ENCODE peak calls at places on chromosome 10, in six cellular contexts. M, B, G, W, D and L are unnamed samples.
A peak's percentile ranks its signal among the peaks of the same experiment; 100 is the strongest.

GRCh38 chr10:118017850-118018249 is 28.9 kb downstream of the RAB11FIP2 start:
- DNase-seq in G (no peak), W (no peak), B (no peak), D (no peak), M (no peak), L (no peak)

GRCh38 chr10:5959581-5960069 is 17.7 kb downstream of the IL15RA start:
- DNase-seq in D (peak; percentile 11), G (no peak), W (no peak), B (no peak), M (no peak), L (no peak)

GRCh38 chr10:129859536-129859935 is 104.5 kb downstream of the EBF3 start:
- DNase-seq in M (no peak), D (no peak), W (no peak), B (no peak), G (no peak), L (no peak)

GRCh38 chr10:33376976-33377657 is 42.6 kb upstream of the NRP1 start:
- DNase-seq in B (peak; percentile 81), W (peak; percentile 57), M (peak; percentile 72), G (no peak), D (no peak), L (no peak)

GRCh38 chr10:131514454-131514853 is 202.9 kb upstream of the TCERG1L start:
- DNase-seq in W (peak; percentile 50), B (no peak), D (no peak), G (no peak), M (no peak), L (no peak)

GRCh38 chr10:55446603-55447002 is 645.6 kb upstream of the PCDH15 start:
- DNase-seq in G (no peak), B (no peak), W (no peak), D (no peak), M (peak; percentile 6), L (no peak)

GRCh38 chr10:5961405-5962100 is 15.8 kb downstream of the IL15RA start:
- DNase-seq in M (no peak), W (no peak), B (no peak), D (no peak), G (no peak), L (no peak)

GRCh38 chr10:49759787-49760551 is 2.2 kb downstream of the OGDHL start:
- DNase-seq in G (no peak), M (no peak), W (no peak), D (no peak), B (no peak), L (no peak)

GRCh38 chr10:7351905-7352304 is 58.9 kb downstream of the SFMBT2 start:
- DNase-seq in B (no peak), G (no peak), W (peak; percentile 37), M (no peak), D (no peak), L (no peak)

GRCh38 chr10:4354382-4354812 is 471.6 kb upstream of the AKR1E2 start:
- DNase-seq in W (peak; percentile 86), M (peak; percentile 93), B (no peak), D (no peak), G (no peak), L (no peak)

GRCh38 chr10:103490986-103491314 is 2.6 kb upstream of the NEURL1 start:
- DNase-seq in M (no peak), W (no peak), D (no peak), G (no peak), B (no peak), L (no peak)

GRCh38 chr10:51168086-51168815 is 94.0 kb downstream of the PRKG1 start:
- DNase-seq in D (no peak), G (no peak), W (no peak), M (no peak), B (no peak), L (no peak)

GRCh38 chr10:25933653-25934608 is at the start of gene MYO3A:
- DNase-seq in B (no peak), W (no peak), G (peak; percentile 15), M (no peak), D (no peak), L (no peak)

GRCh38 chr10:79127151-79127961 is 58.6 kb downstream of the ZMIZ1 start:
- DNase-seq in B (peak; percentile 83), D (peak; percentile 70), W (peak; percentile 74), G (peak; percentile 94), M (peak; percentile 70), L (no peak)
- TF ChIP-seq CTCF in B (no peak), D (no peak), W (no peak), G (peak; percentile 58), M (no peak), L (no peak)

GRCh38 chr10:29245476-29245875 is 43.4 kb upstream of the LYZL1 start:
- DNase-seq in D (no peak), M (no peak), G (no peak), B (no peak), W (no peak), L (no peak)

GRCh38 chr10:29243061-29243460 is 45.8 kb upstream of the LYZL1 start:
- DNase-seq in G (no peak), D (no peak), B (no peak), M (no peak), W (no peak), L (no peak)

GRCh38 chr10:29244978-29245377 is 43.9 kb upstream of the LYZL1 start:
- DNase-seq in D (no peak), G (no peak), M (no peak), W (no peak), B (no peak), L (no peak)

GRCh38 chr10:29241925-29242324 is 46.9 kb upstream of the LYZL1 start:
- DNase-seq in M (no peak), G (no peak), D (no peak), W (no peak), B (no peak), L (no peak)

DNA sequence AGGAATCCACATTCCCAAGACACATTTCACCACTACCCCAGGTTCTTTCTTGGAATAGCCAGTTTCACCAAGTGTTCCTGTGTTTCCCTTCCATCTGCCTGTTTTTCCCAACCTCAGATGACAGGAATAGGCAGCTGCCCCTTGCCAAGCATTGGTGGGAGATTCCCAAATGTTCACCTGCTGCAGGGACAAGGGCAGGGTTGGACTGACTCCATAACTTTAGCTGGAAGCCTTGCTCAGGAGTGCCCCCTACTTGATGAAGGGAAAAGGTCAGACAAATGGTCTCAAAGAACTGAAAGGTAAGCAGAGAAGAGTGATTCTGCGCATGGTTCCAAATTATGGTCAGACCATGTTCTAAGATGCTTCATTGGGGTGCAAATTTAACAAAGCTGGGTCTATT is 45.1 kb upstream of the LYZL1 start:
- DNase-seq in W (no peak), B (no peak), G (peak; percentile 38), M (no peak), D (no peak), L (no peak)
- TF ChIP-seq CTCF in W (no peak), B (peak; percentile 39), G (no peak), M (peak; percentile 23), D (no peak), L (peak; percentile 53)

DNA sequence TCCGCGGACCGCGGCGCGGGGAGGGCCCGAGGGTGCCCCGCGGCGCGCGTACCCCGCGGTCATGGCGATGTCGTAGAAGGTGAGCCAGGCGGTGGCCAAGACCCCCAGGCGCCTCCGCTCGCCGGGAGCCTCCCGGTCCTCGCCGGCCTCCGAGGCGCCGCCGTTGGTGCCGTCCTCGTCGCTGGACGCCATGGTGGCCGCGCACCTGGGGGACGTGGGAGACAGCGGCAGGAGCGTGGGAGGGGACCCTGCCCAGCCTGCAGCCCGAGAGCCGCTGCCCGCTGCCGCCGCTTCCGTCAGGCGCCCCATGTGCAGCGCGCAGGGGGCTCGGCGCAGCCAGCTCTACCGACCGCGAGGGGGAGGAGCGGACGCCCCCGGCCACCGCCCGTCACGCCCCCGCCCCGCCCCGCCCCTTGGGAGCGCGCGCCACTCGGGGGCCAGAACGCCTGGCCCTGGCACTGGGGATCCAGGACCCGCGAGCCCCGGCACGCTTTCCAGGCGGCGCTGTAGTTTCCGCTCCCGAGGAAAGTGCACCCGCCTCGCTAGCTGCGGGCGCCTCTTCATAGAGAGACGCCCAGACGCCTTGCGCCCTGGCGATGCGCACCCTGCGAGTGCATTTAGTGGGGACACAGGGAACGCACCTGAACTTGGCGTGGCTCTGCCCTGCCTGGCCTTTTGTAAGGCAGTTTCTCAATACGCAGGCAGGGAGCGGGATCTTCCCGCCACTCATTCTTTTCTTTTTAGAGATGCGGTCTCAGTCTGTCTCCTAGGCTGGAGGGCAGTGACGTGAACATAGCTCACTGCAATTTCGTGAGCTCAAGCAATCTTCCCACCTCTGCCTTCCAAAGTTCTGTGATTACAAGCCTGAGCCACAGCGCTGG is at the start of gene HACD1:
- DNase-seq in W (peak; percentile 78), B (peak; percentile 59), M (peak; percentile 87), G (peak; percentile 47), D (peak; percentile 61), L (peak; percentile 37)
- TF ChIP-seq CTCF in W (peak; percentile 32), B (peak; percentile 23), M (peak; percentile 29), G (peak; percentile 8), D (no peak), L (peak; percentile 24)

DNA sequence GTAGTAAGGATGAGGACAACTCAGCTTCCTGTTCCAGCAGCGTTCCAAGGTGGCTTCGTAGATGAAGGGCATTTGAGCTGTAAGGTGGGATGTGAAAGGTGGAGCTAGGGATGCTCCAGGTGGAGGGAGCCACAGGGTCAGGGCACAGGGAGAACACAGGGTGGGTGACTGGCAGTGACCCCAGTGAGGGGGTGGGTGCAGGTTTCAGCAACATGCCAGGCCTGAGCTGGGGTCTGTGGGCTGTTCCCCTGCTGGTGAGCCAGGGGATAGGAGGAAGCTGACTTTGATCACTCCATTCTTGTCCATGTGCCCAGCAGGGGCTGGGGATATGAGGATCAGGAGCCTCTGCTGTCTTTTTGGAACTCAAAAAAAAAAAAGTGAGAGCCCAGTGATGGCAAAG is 33.2 kb downstream of the CDH23 start:
- DNase-seq in D (no peak), G (no peak), W (no peak), M (no peak), B (no peak), L (no peak)
- TF ChIP-seq CTCF in D (no peak), G (no peak), W (no peak), M (no peak), B (no peak), L (peak; percentile 21)